ENCODE peak calls at places on chromosomes 5 and 9, in four cellular contexts. One of them, this sample, is unnamed.

GRCh38 chr9:136572596-136573313 is 26.9 kb upstream of the NOTCH1 start:
- DNase-seq in OCI-LY7: no peak
- DNase-seq in CD8-positive, alpha-beta T cell: no peak
- DNase-seq in PC-3: no peak
- DNase-seq in this sample: no peak

GRCh38 chr5:56002303-56002702 is 7.5 kb upstream of the IL6ST start:
- DNase-seq in PC-3: no peak
- DNase-seq in OCI-LY7: no peak
- DNase-seq in CD8-positive, alpha-beta T cell: no peak
- DNase-seq in this sample: no peak

GRCh38 chr5:75510836-75511434 is 494 bp downstream of the CERT1 start:
- DNase-seq in CD8-positive, alpha-beta T cell: peak; percentile 32
- DNase-seq in OCI-LY7: peak; percentile 42
- DNase-seq in PC-3: peak; percentile 5
- DNase-seq in this sample: no peak

GRCh38 chr5:29230526-29231050 is 1962.9 kb upstream of the CDH6 start:
- DNase-seq in CD8-positive, alpha-beta T cell: no peak
- DNase-seq in OCI-LY7: no peak
- DNase-seq in PC-3: no peak
- DNase-seq in this sample: no peak

GRCh38 chr9:111928342-111928720 is 31.7 kb downstream of the UGCG start:
- DNase-seq in OCI-LY7: no peak
- DNase-seq in CD8-positive, alpha-beta T cell: no peak
- DNase-seq in PC-3: peak; percentile 25
- DNase-seq in this sample: peak; percentile 80

GRCh38 chr5:134125195-134126015 is 10.9 kb downstream of the TCF7 start:
- DNase-seq in OCI-LY7: no peak
- DNase-seq in PC-3: peak; percentile 91
- DNase-seq in CD8-positive, alpha-beta T cell: no peak
- DNase-seq in this sample: peak; percentile 92

GRCh38 chr9:122445155-122445749 is 32.5 kb downstream of the OR1J1 start:
- DNase-seq in PC-3: peak; percentile 11
- DNase-seq in OCI-LY7: no peak
- DNase-seq in CD8-positive, alpha-beta T cell: no peak
- DNase-seq in this sample: peak; percentile 94

GRCh38 chr9:99253772-99254431 is 31.8 kb downstream of the SEC61B start:
- DNase-seq in PC-3: no peak
- DNase-seq in OCI-LY7: peak; percentile 51
- DNase-seq in CD8-positive, alpha-beta T cell: peak; percentile 3
- DNase-seq in this sample: no peak

GRCh38 chr5:24401767-24402166 is 243.0 kb downstream of the CDH10 start:
- DNase-seq in PC-3: peak; percentile 50
- DNase-seq in OCI-LY7: no peak
- DNase-seq in CD8-positive, alpha-beta T cell: no peak
- DNase-seq in this sample: no peak

GRCh38 chr5:35920890-35921289 is 17.5 kb downstream of the CAPSL start:
- DNase-seq in PC-3: no peak
- DNase-seq in CD8-positive, alpha-beta T cell: no peak
- DNase-seq in OCI-LY7: no peak
- DNase-seq in this sample: no peak

GRCh38 chr5:150637245-150638052 is 3.0 kb upstream of the SYNPO start:
- DNase-seq in OCI-LY7: no peak
- DNase-seq in PC-3: peak; percentile 92
- DNase-seq in CD8-positive, alpha-beta T cell: no peak
- DNase-seq in this sample: peak; percentile 96

GRCh38 chr9:127578627-127578951 is 33.5 kb upstream of the STXBP1 start:
- DNase-seq in PC-3: no peak
- DNase-seq in CD8-positive, alpha-beta T cell: no peak
- DNase-seq in OCI-LY7: no peak
- DNase-seq in this sample: no peak

GRCh38 chr9:127583605-127584053 is 28.4 kb upstream of the STXBP1 start:
- DNase-seq in OCI-LY7: no peak
- DNase-seq in CD8-positive, alpha-beta T cell: no peak
- DNase-seq in PC-3: peak; percentile 87
- DNase-seq in this sample: peak; percentile 61

GRCh38 chr9:127578952-127579853 is 32.9 kb upstream of the STXBP1 start:
- DNase-seq in PC-3: peak; percentile 96
- DNase-seq in OCI-LY7: no peak
- DNase-seq in CD8-positive, alpha-beta T cell: peak; percentile 76
- DNase-seq in this sample: peak; percentile 98

GRCh38 chr9:127580371-127580770 is 31.7 kb upstream of the STXBP1 start:
- DNase-seq in PC-3: no peak
- DNase-seq in OCI-LY7: no peak
- DNase-seq in CD8-positive, alpha-beta T cell: no peak
- DNase-seq in this sample: no peak

DNA sequence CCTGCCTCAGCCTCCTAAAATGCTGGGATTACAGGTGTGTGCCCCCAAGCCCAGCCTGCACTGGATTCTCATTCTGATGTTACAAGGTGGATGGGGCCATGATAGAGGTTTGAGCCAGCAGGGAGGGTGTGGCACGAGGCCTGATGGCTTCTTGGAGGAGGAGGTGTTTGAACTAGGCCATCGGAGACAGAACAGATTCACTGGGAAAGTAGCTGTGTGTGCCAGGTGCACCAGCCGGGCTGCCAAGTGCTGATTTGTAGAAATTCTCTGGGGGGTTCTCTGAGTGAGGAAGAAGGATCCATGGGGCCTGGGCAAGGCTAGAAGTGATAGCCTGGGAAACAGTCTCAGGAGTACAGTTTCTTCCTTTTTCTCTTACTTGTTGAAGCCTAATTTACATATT is 31.2 kb upstream of the STXBP1 start:
- DNase-seq in PC-3: no peak
- DNase-seq in CD8-positive, alpha-beta T cell: no peak
- DNase-seq in OCI-LY7: no peak
- DNase-seq in this sample: no peak
- H3K4me1 ChIP-seq in PC-3: peaks cover 41% of the 10 kb centered on the region
- H3K4me1 ChIP-seq in CD8-positive, alpha-beta T cell: peaks cover 13% of the 10 kb centered on the region
- H3K4me1 ChIP-seq in OCI-LY7: no peaks in the 10 kb centered on the region
- H3K4me1 ChIP-seq in this sample: peaks cover 19% of the 10 kb centered on the region

GRCh38 chr9:87160148-87161107 is 213.1 kb upstream of the GAS1 start:
- DNase-seq in PC-3: no peak
- DNase-seq in OCI-LY7: no peak
- DNase-seq in CD8-positive, alpha-beta T cell: no peak
- DNase-seq in this sample: no peak
- H3K4me3 ChIP-seq in PC-3: no peak overlapping the region
- H3K4me3 ChIP-seq in OCI-LY7: no peak overlapping the region
- H3K4me3 ChIP-seq in CD8-positive, alpha-beta T cell: no peak overlapping the region
- H3K4me3 ChIP-seq in this sample: no peak overlapping the region

GRCh38 chr9:110187126-110187525 is 20.8 kb downstream of the C9orf152 start:
- DNase-seq in OCI-LY7: no peak
- DNase-seq in CD8-positive, alpha-beta T cell: no peak
- DNase-seq in PC-3: no peak
- DNase-seq in this sample: no peak
- H3K27ac ChIP-seq in OCI-LY7: no peak overlapping the region
- H3K27ac ChIP-seq in CD8-positive, alpha-beta T cell: no peak overlapping the region
- H3K27ac ChIP-seq in PC-3: no peak overlapping the region
- H3K27ac ChIP-seq in this sample: no peak overlapping the region

GRCh38 chr9:131668057-131668438 is 71.8 kb downstream of the RAPGEF1 start:
- DNase-seq in OCI-LY7: no peak
- DNase-seq in CD8-positive, alpha-beta T cell: no peak
- DNase-seq in PC-3: no peak
- DNase-seq in this sample: no peak
- H3K4me1 ChIP-seq in OCI-LY7: peaks cover 99% of the 10 kb centered on the region
- H3K4me1 ChIP-seq in CD8-positive, alpha-beta T cell: peaks cover 69% of the 10 kb centered on the region
- H3K4me1 ChIP-seq in PC-3: peaks cover 33% of the 10 kb centered on the region
- H3K4me1 ChIP-seq in this sample: peaks cover 21% of the 10 kb centered on the region

GRCh38 chr5:68954618-68954910 is 139.2 kb upstream of the SLC30A5 start:
- DNase-seq in OCI-LY7: no peak
- DNase-seq in PC-3: no peak
- DNase-seq in CD8-positive, alpha-beta T cell: no peak
- DNase-seq in this sample: no peak

GRCh38 chr5:68953885-68954617 is 139.8 kb upstream of the SLC30A5 start:
- DNase-seq in OCI-LY7: no peak
- DNase-seq in CD8-positive, alpha-beta T cell: no peak
- DNase-seq in PC-3: no peak
- DNase-seq in this sample: peak; percentile 16

GRCh38 chr5:68949711-68950110 is 144.1 kb upstream of the SLC30A5 start:
- DNase-seq in OCI-LY7: no peak
- DNase-seq in CD8-positive, alpha-beta T cell: no peak
- DNase-seq in PC-3: no peak
- DNase-seq in this sample: no peak

GRCh38 chr5:68950111-68950510 is 143.7 kb upstream of the SLC30A5 start:
- DNase-seq in OCI-LY7: no peak
- DNase-seq in PC-3: no peak
- DNase-seq in CD8-positive, alpha-beta T cell: no peak
- DNase-seq in this sample: peak; percentile 4

DNA sequence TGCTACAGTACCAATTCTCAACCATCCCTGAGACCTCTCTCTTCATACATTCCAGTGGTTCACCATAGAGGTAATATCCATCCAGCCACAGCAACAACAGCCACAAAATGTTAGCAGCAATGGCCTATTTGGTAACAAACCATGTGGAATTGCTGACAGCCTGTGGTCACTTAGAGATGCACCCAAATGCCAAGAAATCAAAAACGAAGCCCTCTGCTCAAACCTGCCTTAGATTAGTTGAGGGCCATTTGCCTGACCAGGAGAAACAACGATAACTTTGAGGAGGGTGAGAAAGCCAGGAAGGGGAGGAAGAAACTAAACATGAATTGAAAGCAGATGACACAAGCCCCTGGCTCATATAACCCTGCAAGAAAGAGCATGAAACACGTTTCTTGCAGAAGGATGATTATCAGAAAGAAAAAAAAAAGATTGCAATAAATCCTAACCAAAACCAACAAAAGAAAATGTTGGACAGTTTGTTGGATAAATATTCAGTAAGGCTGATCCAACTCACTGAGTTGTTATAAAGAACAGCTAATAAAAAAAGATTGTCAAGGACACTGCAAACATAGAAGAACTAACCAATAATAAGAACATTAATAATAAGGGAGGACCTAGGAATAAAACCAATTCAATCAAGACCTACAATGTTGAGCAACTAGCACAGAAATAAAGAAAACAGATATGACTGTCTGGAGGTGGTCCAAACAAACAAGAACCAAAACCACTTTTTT is 140.5 kb upstream of the SLC30A5 start:
- DNase-seq in OCI-LY7: no peak
- DNase-seq in CD8-positive, alpha-beta T cell: no peak
- DNase-seq in PC-3: no peak
- DNase-seq in this sample: peak; percentile 7
- H3K4me3 ChIP-seq in OCI-LY7: no peak overlapping the region
- H3K4me3 ChIP-seq in CD8-positive, alpha-beta T cell: no peak overlapping the region
- H3K4me3 ChIP-seq in PC-3: no peak overlapping the region
- H3K4me3 ChIP-seq in this sample: no peak overlapping the region

GRCh38 chr5:139575313-139575646 is 14.1 kb downstream of the UBE2D2 start:
- DNase-seq in CD8-positive, alpha-beta T cell: no peak
- DNase-seq in PC-3: no peak
- DNase-seq in OCI-LY7: no peak
- DNase-seq in this sample: no peak

GRCh38 chr5:139569276-139569955 is 8.3 kb downstream of the UBE2D2 start:
- DNase-seq in OCI-LY7: no peak
- DNase-seq in PC-3: no peak
- DNase-seq in CD8-positive, alpha-beta T cell: no peak
- DNase-seq in this sample: no peak

GRCh38 chr5:139574641-139575312 is 13.6 kb downstream of the UBE2D2 start:
- DNase-seq in PC-3: peak; percentile 60
- DNase-seq in CD8-positive, alpha-beta T cell: no peak
- DNase-seq in OCI-LY7: peak; percentile 79
- DNase-seq in this sample: peak; percentile 60

GRCh38 chr5:139571543-139571942 is 10.4 kb downstream of the UBE2D2 start:
- DNase-seq in CD8-positive, alpha-beta T cell: no peak
- DNase-seq in OCI-LY7: no peak
- DNase-seq in PC-3: no peak
- DNase-seq in this sample: no peak

DNA sequence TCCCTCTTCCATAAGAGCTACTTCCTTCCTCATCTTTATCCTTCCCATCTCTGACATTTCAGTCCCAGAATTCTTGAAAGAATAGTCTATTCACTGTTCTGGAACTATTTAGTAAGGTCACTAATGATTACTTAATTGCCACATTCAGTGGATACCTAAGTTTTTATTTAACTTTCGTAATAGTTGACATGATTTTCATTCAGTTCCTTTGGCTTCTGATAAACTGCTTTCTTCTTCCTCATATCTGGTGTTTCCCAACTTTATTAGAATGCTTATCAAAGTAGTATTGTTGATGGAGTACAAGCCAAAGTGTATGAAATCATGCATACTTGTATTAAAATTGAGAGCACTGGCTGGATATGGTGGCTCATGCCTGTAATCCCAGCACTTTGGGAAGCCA is 10.8 kb downstream of the UBE2D2 start:
- DNase-seq in PC-3: no peak
- DNase-seq in CD8-positive, alpha-beta T cell: no peak
- DNase-seq in OCI-LY7: no peak
- DNase-seq in this sample: no peak
- H3K27ac ChIP-seq in PC-3: no peak overlapping the region
- H3K27ac ChIP-seq in CD8-positive, alpha-beta T cell: no peak overlapping the region
- H3K27ac ChIP-seq in OCI-LY7: no peak overlapping the region
- H3K27ac ChIP-seq in this sample: no peak overlapping the region

DNA sequence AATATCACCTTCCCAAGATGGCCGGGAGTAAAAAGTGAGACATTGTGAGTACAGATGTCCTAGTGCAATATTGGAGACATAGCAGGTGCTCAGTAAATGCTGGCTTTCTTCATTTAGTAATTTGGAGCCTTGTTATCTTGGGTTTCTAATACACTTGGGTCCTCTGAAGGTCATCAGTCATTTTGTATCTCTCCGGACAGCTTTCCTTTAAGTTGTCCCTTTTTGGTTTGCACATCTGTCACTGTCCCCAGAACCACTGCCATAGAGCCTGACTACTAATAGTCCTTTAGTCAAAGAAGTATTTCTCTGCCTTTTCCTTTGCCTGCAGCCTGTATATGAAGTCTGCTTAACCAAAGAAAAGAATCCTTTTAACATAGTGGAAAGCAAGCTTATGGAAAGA is 7.8 kb upstream of the ANGPTL2 start:
- DNase-seq in CD8-positive, alpha-beta T cell: no peak
- DNase-seq in PC-3: no peak
- DNase-seq in OCI-LY7: no peak
- DNase-seq in this sample: no peak
- H3K4me1 ChIP-seq in CD8-positive, alpha-beta T cell: no peaks in the 10 kb centered on the region
- H3K4me1 ChIP-seq in PC-3: peaks cover 21% of the 10 kb centered on the region
- H3K4me1 ChIP-seq in OCI-LY7: no peaks in the 10 kb centered on the region
- H3K4me1 ChIP-seq in this sample: peaks cover 59% of the 10 kb centered on the region

GRCh38 chr5:79109527-79110492 is 1.8 kb upstream of the BHMT start:
- DNase-seq in PC-3: peak; percentile 44
- DNase-seq in CD8-positive, alpha-beta T cell: peak; percentile 1
- DNase-seq in OCI-LY7: peak; percentile 26
- DNase-seq in this sample: no peak

GRCh38 chr5:79108792-79109191 is 2.8 kb upstream of the BHMT start:
- DNase-seq in OCI-LY7: no peak
- DNase-seq in CD8-positive, alpha-beta T cell: no peak
- DNase-seq in PC-3: no peak
- DNase-seq in this sample: no peak

GRCh38 chr5:79112703-79113058 is 1.1 kb downstream of the BHMT start:
- DNase-seq in CD8-positive, alpha-beta T cell: no peak
- DNase-seq in OCI-LY7: no peak
- DNase-seq in PC-3: no peak
- DNase-seq in this sample: no peak

GRCh38 chr5:79111387-79111959 is at the start of gene BHMT:
- DNase-seq in CD8-positive, alpha-beta T cell: no peak
- DNase-seq in OCI-LY7: no peak
- DNase-seq in PC-3: no peak
- DNase-seq in this sample: no peak

GRCh38 chr5:79111960-79112702 is 522 bp downstream of the BHMT start:
- DNase-seq in OCI-LY7: no peak
- DNase-seq in PC-3: no peak
- DNase-seq in CD8-positive, alpha-beta T cell: no peak
- DNase-seq in this sample: no peak
- H3K4me3 ChIP-seq in OCI-LY7: no peak overlapping the region
- H3K4me3 ChIP-seq in PC-3: no peak overlapping the region
- H3K4me3 ChIP-seq in CD8-positive, alpha-beta T cell: no peak overlapping the region
- H3K4me3 ChIP-seq in this sample: no peak overlapping the region

This sample was measured in fibroblast of lung.